ENCODE peak calls at places on chromosomes 4 and X, in eight cellular contexts. Z is HL-60, Q is left ventricle myocardium inferior, T is astrocyte, K is AG09309, Y is gastrocnemius medialis, O is ascending aorta, B is AG10803. C is an unnamed sample.

GRCh38 chrX:9318213-9318612 is 146.6 kb upstream of the TBL1X start:
- DNase-seq in Z (no peak), Q (no peak), T (no peak), K (no peak), Y (no peak), O (no peak), B (no peak), C (no peak)

GRCh38 chr4:80197132-80197573 is at the start of gene PRDM8:
- DNase-seq in Z (no peak), Q (no peak), T (peak; percentile 42), K (no peak), Y (no peak), O (no peak), B (peak; percentile 39), C (no peak)

GRCh38 chr4:128229458-128229805 is 58.2 kb downstream of the PGRMC2 start:
- DNase-seq in Z (no peak), Q (no peak), T (peak; percentile 89), K (no peak), Y (no peak), O (no peak), B (no peak), C (no peak)

GRCh38 chr4:57098945-57099344 is 11.2 kb downstream of the IGFBP7 start:
- DNase-seq in Z (no peak), Q (no peak), T (peak; percentile 91), K (peak; percentile 85), Y (no peak), O (no peak), B (peak; percentile 94), C (peak; percentile 98)

GRCh38 chr4:82789377-82789776 is 9.2 kb downstream of the SCD5 start:
- DNase-seq in Z (no peak), Q (no peak), T (peak; percentile 12), K (no peak), Y (no peak), O (no peak), B (no peak), C (no peak)

GRCh38 chr4:41977709-41978108 is 3.8 kb upstream of the DCAF4L1 start:
- DNase-seq in Z (peak; percentile 63), Q (no peak), T (peak; percentile 18), K (no peak), Y (no peak), O (no peak), B (peak; percentile 48), C (no peak)

GRCh38 chrX:153214934-153215333 is 35.9 kb downstream of the MAGEA1 start:
- DNase-seq in Z (no peak), Q (no peak), T (no peak), K (no peak), Y (no peak), O (no peak), B (no peak), C (no peak)

GRCh38 chrX:136046295-136046894 is 61.2 kb downstream of the SLC9A6 start:
- DNase-seq in Z (no peak), Q (no peak), T (peak; percentile 62), K (no peak), Y (no peak), O (no peak), B (no peak), C (peak; percentile 87)

GRCh38 chrX:34764842-34765241 is 107.8 kb upstream of the TMEM47 start:
- DNase-seq in Z (no peak), Q (no peak), T (no peak), K (no peak), Y (no peak), O (no peak), B (no peak), C (no peak)

GRCh38 chr4:71941001-71941400 is 90.8 kb upstream of the NPFFR2 start:
- DNase-seq in Z (peak; percentile 7), Q (no peak), T (peak; percentile 3), K (no peak), Y (no peak), O (no peak), B (peak; percentile 17), C (peak; percentile 4)

GRCh38 chr4:156377036-156377700 is 423.5 kb upstream of the CTSO start:
- DNase-seq in Z (no peak), Q (no peak), T (peak; percentile 88), K (no peak), Y (no peak), O (no peak), B (peak; percentile 79), C (peak; percentile 85)

GRCh38 chr4:38154251-38154650 is 194.1 kb downstream of the PTTG2 start:
- DNase-seq in Z (no peak), Q (no peak), T (no peak), K (no peak), Y (no peak), O (no peak), B (no peak), C (no peak)

GRCh38 chr4:10013722-10014121 is 7.6 kb downstream of the SLC2A9 start:
- DNase-seq in Z (peak; percentile 60), Q (peak; percentile 47), T (no peak), K (no peak), Y (no peak), O (no peak), B (peak; percentile 17), C (peak; percentile 10)

GRCh38 chrX:10615931-10616780 is 4.2 kb downstream of the MID1 start:
- DNase-seq in Z (peak; percentile 20), Q (no peak), T (peak; percentile 68), K (no peak), Y (peak; percentile 16), O (no peak), B (peak; percentile 87), C (peak; percentile 52)

GRCh38 chrX:10617964-10618342 is 2.4 kb downstream of the MID1 start:
- DNase-seq in Z (no peak), Q (no peak), T (peak; percentile 49), K (no peak), Y (no peak), O (no peak), B (peak; percentile 26), C (no peak)

GRCh38 chrX:10618911-10619310 is 1.5 kb downstream of the MID1 start:
- DNase-seq in Z (no peak), Q (no peak), T (no peak), K (no peak), Y (no peak), O (no peak), B (no peak), C (peak; percentile 18)

GRCh38 chrX:10619311-10620015 is 922 bp downstream of the MID1 start:
- DNase-seq in Z (no peak), Q (no peak), T (no peak), K (no peak), Y (no peak), O (no peak), B (no peak), C (peak; percentile 61)

DNA sequence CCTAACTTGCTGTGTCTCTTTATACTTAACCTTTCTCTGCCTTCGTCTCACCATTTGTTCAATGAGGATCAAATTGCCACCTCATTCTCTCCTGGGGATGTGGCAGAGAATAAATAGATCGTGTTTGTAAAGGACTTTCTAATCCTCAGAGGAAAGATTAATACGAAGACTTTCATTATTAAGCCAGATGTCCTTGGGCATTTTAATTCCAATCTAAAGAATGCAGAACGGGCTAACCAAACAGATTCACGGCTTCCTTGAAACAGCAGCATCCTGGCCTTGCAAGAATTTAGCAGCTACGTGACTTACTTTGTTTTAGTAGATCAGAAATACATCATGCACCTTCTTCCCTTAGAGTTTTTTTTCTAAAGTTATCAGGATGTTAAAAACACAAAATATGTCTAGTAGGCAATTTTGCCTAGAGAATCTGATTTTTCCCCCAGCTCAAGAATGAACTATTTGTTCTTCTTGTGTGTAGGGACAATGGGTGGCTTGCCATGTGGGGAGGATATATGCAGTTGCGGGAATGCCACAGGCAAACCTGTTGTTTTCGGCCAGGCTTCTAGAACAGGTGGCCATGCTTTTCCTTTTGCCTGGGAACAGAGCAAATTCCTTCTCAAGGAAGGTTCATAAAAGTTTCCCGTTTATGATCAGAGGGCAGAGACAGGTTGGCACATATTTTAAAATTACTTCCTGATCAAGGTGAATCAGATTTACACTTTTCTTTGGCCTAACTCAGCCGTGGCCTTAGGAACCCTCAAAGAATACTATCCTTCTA is 3.0 kb downstream of the MID1 start:
- DNase-seq in Z (no peak), Q (no peak), T (no peak), K (no peak), Y (no peak), O (no peak), B (peak; percentile 47), C (no peak)
- H3K4me3 ChIP-seq in Z (no peak overlapping the region), Q (peak overlapping the region; percentile 75), T (peak overlapping the region; percentile 93), K (peak overlapping the region; percentile 68), Y (no peak overlapping the region), O (peak overlapping the region; percentile 61), B (peak overlapping the region; percentile 72), C (no peak overlapping the region)

GRCh38 chrX:74321191-74321590 is 17.2 kb downstream of the ZCCHC13 start:
- DNase-seq in Z (no peak), Q (no peak), T (no peak), K (no peak), Y (no peak), O (no peak), B (no peak), C (no peak)
- TF ChIP-seq CTCF in Z (no peak), Q (no peak), T (no peak), K (no peak), Y (no peak), O (no peak), B (no peak), C (no peak)

GRCh38 chr4:55794053-55794452 is 25.5 kb upstream of the EXOC1L start:
- DNase-seq in Z (no peak), Q (no peak), T (no peak), K (no peak), Y (no peak), O (no peak), B (no peak), C (no peak)
- H3K4me3 ChIP-seq in Z (no peak overlapping the region), Q (no peak overlapping the region), T (no peak overlapping the region), K (no peak overlapping the region), Y (no peak overlapping the region), O (no peak overlapping the region), B (no peak overlapping the region), C (no peak overlapping the region)

DNA sequence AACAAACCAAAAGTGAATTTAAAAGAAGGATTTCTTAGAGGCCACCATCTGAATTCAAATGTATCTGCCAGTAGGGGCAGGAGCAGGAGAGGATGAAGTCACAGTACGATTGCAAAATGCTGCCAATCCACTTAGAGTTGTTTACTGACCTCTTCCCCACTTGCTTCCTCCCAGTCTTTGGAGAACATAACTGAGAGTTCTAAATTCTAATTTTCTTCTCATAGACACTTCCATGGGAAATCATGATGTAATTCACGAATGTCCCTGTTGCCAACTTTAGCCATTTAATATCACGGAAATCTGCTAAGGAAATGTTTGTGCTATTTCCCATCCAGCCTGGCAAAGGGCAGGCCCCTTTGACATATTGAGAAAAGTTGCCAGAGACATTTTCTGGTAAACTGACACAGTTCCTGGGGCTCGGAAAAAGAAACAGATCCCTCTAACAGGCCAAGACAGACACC is 33.6 kb upstream of the NOCT start:
- DNase-seq in Z (peak; percentile 73), Q (no peak), T (peak; percentile 13), K (peak; percentile 14), Y (peak; percentile 44), O (no peak), B (peak; percentile 63), C (peak; percentile 80)
- TF ChIP-seq CTCF in Z (no peak), Q (peak; percentile 58), T (no peak), K (peak; percentile 33), Y (no peak), O (peak; percentile 28), B (peak; percentile 43), C (peak; percentile 27)

DNA sequence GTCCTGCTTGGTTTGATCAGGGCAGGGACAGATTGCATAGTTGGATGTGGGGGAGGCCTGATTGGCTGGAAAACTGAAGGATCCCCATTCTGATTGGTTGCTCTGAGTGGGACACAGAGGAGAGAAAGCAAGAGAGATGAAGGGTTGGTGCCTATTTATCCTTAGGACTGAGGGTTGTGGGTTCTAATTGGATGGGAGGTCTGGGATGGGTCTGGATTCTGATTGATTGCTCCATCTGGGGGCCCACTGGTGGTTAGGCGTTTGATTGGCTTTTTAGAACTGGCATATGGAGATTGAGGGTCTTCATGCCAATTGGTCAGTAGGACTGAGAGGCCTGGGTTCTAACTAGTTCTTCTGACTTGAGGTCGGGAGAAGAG is 644 bp upstream of the EBP start:
- DNase-seq in Z (no peak), Q (no peak), T (no peak), K (no peak), Y (no peak), O (no peak), B (no peak), C (no peak)
- H3K4me3 ChIP-seq in Z (peak overlapping the region; percentile 22), Q (peak overlapping the region; percentile 72), T (no peak overlapping the region), K (peak overlapping the region; percentile 53), Y (no peak overlapping the region), O (peak overlapping the region; percentile 79), B (peak overlapping the region; percentile 66), C (peak overlapping the region; percentile 72)

C was measured in fibroblast of villous mesenchyme.